ENCODE peak calls at places on chromosomes 1 and 21, in six cellular contexts. Q is prostate gland; L is MCF 10A; V is fibroblast of pulmonary artery; C is GM13977; S is CD8-positive, alpha-beta T cell. T is an unnamed sample.

GRCh38 chr1:25028910-25029599 is 99.0 kb upstream of the RUNX3 start:
- DNase-seq in Q (no peak), L (no peak), V (no peak), C (no peak), S (no peak), T (no peak)

GRCh38 chr1:37274896-37275631 is 199.3 kb upstream of the ZC3H12A start:
- DNase-seq in Q (no peak), L (peak), V (no peak), C (no peak), S (no peak), T (no peak)

GRCh38 chr1:20339811-20340457 is 49.3 kb downstream of the VWA5B1 start:
- DNase-seq in Q (no peak), L (no peak), V (no peak), C (no peak), S (no peak), T (no peak)

GRCh38 chr1:206518743-206519142 is 11.4 kb downstream of the RASSF5 start:
- DNase-seq in Q (no peak), L (no peak), V (no peak), C (no peak), S (no peak), T (no peak)

GRCh38 chr1:32332290-32333079 is 3.5 kb downstream of the MARCKSL1 start:
- DNase-seq in Q (peak), L (no peak), V (no peak), C (no peak), S (no peak), T (no peak)

GRCh38 chr1:69702085-69702484 is 134.4 kb downstream of the LRRC7 start:
- DNase-seq in Q (no peak), L (no peak), V (no peak), C (no peak), S (no peak), T (no peak)

GRCh38 chr1:206794294-206794908 is 22.1 kb upstream of the IL10 start:
- DNase-seq in Q (no peak), L (no peak), V (no peak), C (no peak), S (no peak), T (no peak)

GRCh38 chr1:86866665-86867064 is 47.3 kb downstream of the SELENOF start:
- DNase-seq in Q (no peak), L (peak), V (peak), C (no peak), S (no peak), T (no peak)

GRCh38 chr1:243943671-243944428 is 93.8 kb upstream of the AKT3 start:
- DNase-seq in Q (no peak), L (no peak), V (no peak), C (no peak), S (no peak), T (no peak)

GRCh38 chr21:41170442-41170841 is 2.5 kb downstream of the BACE2 start:
- DNase-seq in Q (no peak), L (peak), V (peak), C (peak), S (no peak), T (no peak)

GRCh38 chr21:38806153-38806941 is 618 bp downstream of the ETS2 start:
- DNase-seq in Q (no peak), L (no peak), V (no peak), C (peak), S (peak), T (no peak)

GRCh38 chr1:40650075-40650474 is 15.4 kb downstream of the RIMS3 start:
- DNase-seq in Q (no peak), L (no peak), V (peak), C (no peak), S (no peak), T (no peak)

GRCh38 chr1:214316597-214316996 is 35.6 kb downstream of the SMYD2 start:
- DNase-seq in Q (no peak), L (peak), V (no peak), C (no peak), S (no peak), T (no peak)

GRCh38 chr1:215043405-215043804 is 39.1 kb upstream of the KCNK2 start:
- DNase-seq in Q (no peak), L (no peak), V (no peak), C (no peak), S (no peak), T (no peak)

GRCh38 chr1:24364975-24365678 is 46.0 kb downstream of the GRHL3 start:
- DNase-seq in Q (no peak), L (peak), V (peak), C (peak), S (no peak), T (peak)

GRCh38 chr1:44832068-44832700 is 10.9 kb downstream of the PTCH2 start:
- DNase-seq in Q (no peak), L (no peak), V (no peak), C (no peak), S (no peak), T (no peak)

GRCh38 chr1:33014464-33015170 is 22.1 kb downstream of the AK2 start:
- DNase-seq in Q (no peak), L (no peak), V (no peak), C (no peak), S (no peak), T (no peak)

GRCh38 chr21:31132574-31133242 is 94.4 kb upstream of the KRTAP19-8 start:
- DNase-seq in Q (no peak), L (no peak), V (peak), C (peak), S (peak), T (no peak)

GRCh38 chr1:231200417-231201031 is 38.7 kb downstream of the TRIM67 start:
- DNase-seq in Q (no peak), L (peak), V (peak), C (no peak), S (no peak), T (no peak)

GRCh38 chr1:167601442-167602380 is 28.3 kb upstream of the RCSD1 start:
- DNase-seq in Q (no peak), L (peak), V (no peak), C (peak), S (peak), T (peak)

GRCh38 chr1:37930246-37931142 is 16.4 kb downstream of the INPP5B start:
- DNase-seq in Q (peak), L (peak), V (peak), C (no peak), S (peak), T (no peak)

GRCh38 chr1:99681583-99681982 is 35.7 kb downstream of the PALMD start:
- DNase-seq in Q (no peak), L (peak), V (peak), C (no peak), S (no peak), T (no peak)

GRCh38 chr1:72649211-72649888 is 367.0 kb upstream of the NEGR1 start:
- DNase-seq in Q (no peak), L (no peak), V (no peak), C (no peak), S (no peak), T (no peak)

GRCh38 chr1:30334767-30335166 is 388.6 kb downstream of the MATN1 start:
- DNase-seq in Q (no peak), L (no peak), V (no peak), C (no peak), S (no peak), T (no peak)

GRCh38 chr1:204746838-204747442 is 61.4 kb upstream of the LRRN2 start:
- DNase-seq in Q (peak), L (peak), V (peak), C (peak), S (peak), T (no peak)

GRCh38 chr1:237910834-237911233 is 20.1 kb upstream of the ZP4 start:
- DNase-seq in Q (no peak), L (no peak), V (no peak), C (no peak), S (no peak), T (no peak)

GRCh38 chr1:237911911-237912310 is 21.2 kb upstream of the ZP4 start:
- DNase-seq in Q (no peak), L (no peak), V (no peak), C (no peak), S (no peak), T (no peak)

DNA sequence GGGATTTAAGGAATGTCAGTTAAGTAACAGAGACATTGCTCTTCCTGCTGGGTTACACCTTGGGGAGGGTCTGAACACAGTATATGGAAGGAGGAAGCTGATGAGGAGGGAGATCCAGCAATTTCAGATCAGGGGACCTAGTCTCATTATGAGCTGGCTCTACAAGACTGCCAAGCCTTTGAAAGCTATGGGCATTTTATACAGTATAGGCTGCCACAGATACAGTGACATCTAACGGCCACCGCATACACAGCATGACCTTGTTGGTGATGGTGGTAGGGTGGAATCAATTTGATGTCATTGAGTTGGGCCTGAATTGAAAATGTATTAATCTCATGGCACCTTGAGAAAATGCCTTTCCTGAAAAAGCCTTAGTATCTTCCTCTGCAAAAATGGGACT is 22.6 kb upstream of the ZP4 start:
- DNase-seq in Q (no peak), L (no peak), V (no peak), C (no peak), S (no peak), T (no peak)
- TF ChIP-seq CTCF in Q (no peak), L (no peak), V (no peak), C (no peak), S (no peak), T (no peak)

GRCh38 chr1:71521655-71522264 is 440.9 kb upstream of the ZRANB2 start:
- DNase-seq in Q (peak), L (peak), V (peak), C (peak), S (no peak), T (no peak)
- TF ChIP-seq CTCF in Q (peak), L (peak), V (peak), C (peak), S (no peak), T (no peak)

DNA sequence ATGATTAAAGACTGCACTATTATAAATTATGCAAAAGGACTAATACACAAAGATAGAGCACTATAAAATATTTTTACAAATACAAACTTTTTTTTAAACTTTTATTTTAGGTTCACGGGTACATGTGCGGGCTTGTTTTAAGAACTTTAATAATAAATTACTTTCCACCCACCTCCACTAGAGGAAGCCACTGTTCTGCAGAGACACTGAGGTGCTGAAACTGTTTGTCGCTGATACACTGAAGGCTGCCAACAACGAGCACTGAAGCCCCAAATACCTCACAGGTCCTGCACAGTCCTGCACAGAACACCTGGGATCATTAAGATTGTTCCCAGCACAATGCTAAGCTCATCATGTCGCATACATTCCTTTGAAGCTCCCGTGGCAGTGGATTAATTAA is 19.9 kb downstream of the COA6 start:
- DNase-seq in Q (no peak), L (no peak), V (no peak), C (no peak), S (no peak), T (no peak)
- TF ChIP-seq CTCF in Q (no peak), L (no peak), V (no peak), C (peak), S (no peak), T (no peak)

GRCh38 chr1:53361541-53361961 is 33.7 kb upstream of the LRP8 start:
- DNase-seq in Q (no peak), L (no peak), V (no peak), C (no peak), S (no peak), T (no peak)

GRCh38 chr1:53365405-53366063 is 37.7 kb upstream of the LRP8 start:
- DNase-seq in Q (no peak), L (no peak), V (no peak), C (no peak), S (no peak), T (no peak)

GRCh38 chr1:53359934-53360276 is 32.0 kb upstream of the LRP8 start:
- DNase-seq in Q (no peak), L (no peak), V (no peak), C (no peak), S (no peak), T (no peak)

GRCh38 chr1:53362270-53362669 is 34.4 kb upstream of the LRP8 start:
- DNase-seq in Q (no peak), L (no peak), V (no peak), C (no peak), S (no peak), T (no peak)

GRCh38 chr1:53362851-53363642 is 35.2 kb upstream of the LRP8 start:
- DNase-seq in Q (no peak), L (no peak), V (no peak), C (no peak), S (no peak), T (no peak)
- TF ChIP-seq CTCF in Q (no peak), L (no peak), V (no peak), C (no peak), S (no peak), T (no peak)

GRCh38 chr1:107141491-107142369 is 891 bp downstream of the NTNG1 start:
- DNase-seq in Q (peak), L (peak), V (peak), C (peak), S (no peak), T (no peak)
- TF ChIP-seq CTCF in Q (peak), L (peak), V (peak), C (peak), S (peak), T (peak)

GRCh38 chr1:106960412-106960811 is 96.1 kb upstream of the PRMT6 start:
- DNase-seq in Q (no peak), L (no peak), V (no peak), C (peak), S (no peak), T (no peak)

GRCh38 chr1:106962591-106962990 is 93.9 kb upstream of the PRMT6 start:
- DNase-seq in Q (no peak), L (peak), V (no peak), C (no peak), S (no peak), T (no peak)

GRCh38 chr1:106964505-106964904 is 92.0 kb upstream of the PRMT6 start:
- DNase-seq in Q (no peak), L (no peak), V (no peak), C (no peak), S (no peak), T (no peak)

GRCh38 chr1:106957795-106958194 is 98.7 kb upstream of the PRMT6 start:
- DNase-seq in Q (no peak), L (peak), V (no peak), C (no peak), S (no peak), T (no peak)

GRCh38 chr1:106961671-106962070 is 94.8 kb upstream of the PRMT6 start:
- DNase-seq in Q (no peak), L (no peak), V (no peak), C (no peak), S (no peak), T (no peak)
- TF ChIP-seq CTCF in Q (no peak), L (no peak), V (no peak), C (no peak), S (no peak), T (no peak)

GRCh38 chr1:84757301-84757700 is 67.0 kb upstream of the SSX2IP start:
- DNase-seq in Q (no peak), L (no peak), V (no peak), C (no peak), S (no peak), T (no peak)
- TF ChIP-seq CTCF in Q (no peak), L (no peak), V (peak), C (no peak), S (no peak), T (no peak)

GRCh38 chr1:175450219-175450618 is 257.6 kb upstream of the KIAA0040 start:
- DNase-seq in Q (no peak), L (no peak), V (no peak), C (no peak), S (no peak), T (no peak)

GRCh38 chr1:175449306-175449705 is 256.7 kb upstream of the KIAA0040 start:
- DNase-seq in Q (no peak), L (no peak), V (no peak), C (peak), S (no peak), T (no peak)

GRCh38 chr1:175443332-175443731 is 250.8 kb upstream of the KIAA0040 start:
- DNase-seq in Q (no peak), L (no peak), V (no peak), C (no peak), S (no peak), T (no peak)

GRCh38 chr1:175448467-175448866 is 255.9 kb upstream of the KIAA0040 start:
- DNase-seq in Q (no peak), L (no peak), V (no peak), C (no peak), S (no peak), T (no peak)

GRCh38 chr1:175445661-175446060 is 253.1 kb upstream of the KIAA0040 start:
- DNase-seq in Q (no peak), L (no peak), V (no peak), C (no peak), S (no peak), T (no peak)
- TF ChIP-seq CTCF in Q (no peak), L (no peak), V (no peak), C (no peak), S (no peak), T (no peak)

DNA sequence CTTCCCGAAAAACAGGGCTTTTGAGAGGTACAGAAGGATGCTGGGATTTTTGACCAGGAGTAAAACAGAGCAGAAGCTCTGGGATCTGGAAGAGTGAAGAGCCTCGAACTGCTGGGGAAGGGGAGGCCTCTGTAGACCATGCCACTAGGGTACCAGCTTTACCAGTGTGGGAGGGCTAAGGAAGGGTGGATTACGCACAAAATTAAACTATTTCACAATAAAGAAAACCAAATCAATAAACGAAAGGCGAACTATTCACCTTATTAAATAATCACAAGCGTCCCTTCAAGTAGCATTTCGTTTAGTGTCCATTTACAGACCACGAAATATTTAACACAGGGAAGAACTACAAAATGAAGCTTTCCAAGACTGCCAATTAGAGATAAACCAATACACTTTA is 723 bp downstream of the CZIB start:
- DNase-seq in Q (no peak), L (no peak), V (no peak), C (no peak), S (no peak), T (no peak)
- TF ChIP-seq CTCF in Q (no peak), L (no peak), V (no peak), C (no peak), S (no peak), T (no peak)

T was measured in CD14-positive monocyte.